ENCODE peak calls at places on chromosomes 4 and X, in eight cellular contexts. One of them, this sample, is unnamed.

GRCh38 chr4:106864231-106864630 is 171.9 kb downstream of the DKK2 start:
- DNase-seq in GM13976: no peak
- DNase-seq in C1 segment of cervical spinal cord: no peak
- DNase-seq in stimulated activated CD4-positive, alpha-beta T cell treated with anti-CD3 and anti-CD28 coated beads, Interleukin-15, amount 100 ng/mL, for 1 hour: no peak
- DNase-seq in B cell: no peak
- DNase-seq in heart left ventricle: no peak
- DNase-seq in NCI-H2081: no peak
- DNase-seq in neural crest cell: no peak
- DNase-seq in this sample: no peak

GRCh38 chrX:46819136-46819535 is 17.7 kb upstream of the RP2 start:
- DNase-seq in GM13976: no peak
- DNase-seq in C1 segment of cervical spinal cord: no peak
- DNase-seq in stimulated activated CD4-positive, alpha-beta T cell treated with anti-CD3 and anti-CD28 coated beads, Interleukin-15, amount 100 ng/mL, for 1 hour: no peak
- DNase-seq in B cell: no peak
- DNase-seq in heart left ventricle: no peak
- DNase-seq in NCI-H2081: no peak
- DNase-seq in neural crest cell: no peak
- DNase-seq in this sample: no peak

GRCh38 chr4:8672486-8672885 is 79.9 kb downstream of the CPZ start:
- DNase-seq in GM13976: no peak
- DNase-seq in C1 segment of cervical spinal cord: no peak
- DNase-seq in stimulated activated CD4-positive, alpha-beta T cell treated with anti-CD3 and anti-CD28 coated beads, Interleukin-15, amount 100 ng/mL, for 1 hour: no peak
- DNase-seq in B cell: no peak
- DNase-seq in heart left ventricle: no peak
- DNase-seq in NCI-H2081: no peak
- DNase-seq in neural crest cell: no peak
- DNase-seq in this sample: no peak

GRCh38 chr4:27272264-27272663 is 411.6 kb downstream of the STIM2 start:
- DNase-seq in GM13976: no peak
- DNase-seq in C1 segment of cervical spinal cord: no peak
- DNase-seq in stimulated activated CD4-positive, alpha-beta T cell treated with anti-CD3 and anti-CD28 coated beads, Interleukin-15, amount 100 ng/mL, for 1 hour: no peak
- DNase-seq in B cell: no peak
- DNase-seq in heart left ventricle: no peak
- DNase-seq in NCI-H2081: peak
- DNase-seq in neural crest cell: no peak
- DNase-seq in this sample: no peak

GRCh38 chr4:142566780-142567179 is 279.3 kb downstream of the INPP4B start:
- DNase-seq in GM13976: no peak
- DNase-seq in C1 segment of cervical spinal cord: no peak
- DNase-seq in stimulated activated CD4-positive, alpha-beta T cell treated with anti-CD3 and anti-CD28 coated beads, Interleukin-15, amount 100 ng/mL, for 1 hour: no peak
- DNase-seq in B cell: no peak
- DNase-seq in heart left ventricle: no peak
- DNase-seq in NCI-H2081: no peak
- DNase-seq in neural crest cell: no peak
- DNase-seq in this sample: no peak

GRCh38 chr4:165502919-165503907 is 124.4 kb downstream of the CPE start:
- DNase-seq in GM13976: peak
- DNase-seq in C1 segment of cervical spinal cord: no peak
- DNase-seq in stimulated activated CD4-positive, alpha-beta T cell treated with anti-CD3 and anti-CD28 coated beads, Interleukin-15, amount 100 ng/mL, for 1 hour: no peak
- DNase-seq in B cell: no peak
- DNase-seq in heart left ventricle: no peak
- DNase-seq in NCI-H2081: no peak
- DNase-seq in neural crest cell: no peak
- DNase-seq in this sample: no peak

GRCh38 chr4:83873996-83874395 is 338.1 kb downstream of the GPAT3 start:
- DNase-seq in GM13976: no peak
- DNase-seq in C1 segment of cervical spinal cord: no peak
- DNase-seq in stimulated activated CD4-positive, alpha-beta T cell treated with anti-CD3 and anti-CD28 coated beads, Interleukin-15, amount 100 ng/mL, for 1 hour: no peak
- DNase-seq in B cell: no peak
- DNase-seq in heart left ventricle: no peak
- DNase-seq in NCI-H2081: no peak
- DNase-seq in neural crest cell: no peak
- DNase-seq in this sample: no peak

GRCh38 chrX:154097003-154097596 is 417 bp downstream of the MECP2 start:
- DNase-seq in GM13976: peak
- DNase-seq in C1 segment of cervical spinal cord: peak
- DNase-seq in stimulated activated CD4-positive, alpha-beta T cell treated with anti-CD3 and anti-CD28 coated beads, Interleukin-15, amount 100 ng/mL, for 1 hour: peak
- DNase-seq in B cell: peak
- DNase-seq in heart left ventricle: peak
- DNase-seq in NCI-H2081: peak
- DNase-seq in neural crest cell: peak
- DNase-seq in this sample: peak

GRCh38 chr4:140047017-140047640 is 106.9 kb downstream of the MAML3 start:
- DNase-seq in GM13976: no peak
- DNase-seq in C1 segment of cervical spinal cord: no peak
- DNase-seq in stimulated activated CD4-positive, alpha-beta T cell treated with anti-CD3 and anti-CD28 coated beads, Interleukin-15, amount 100 ng/mL, for 1 hour: no peak
- DNase-seq in B cell: no peak
- DNase-seq in heart left ventricle: peak
- DNase-seq in NCI-H2081: no peak
- DNase-seq in neural crest cell: no peak
- DNase-seq in this sample: peak

GRCh38 chrX:69158166-69159040 is 6.8 kb downstream of the PJA1 start:
- DNase-seq in GM13976: peak
- DNase-seq in C1 segment of cervical spinal cord: no peak
- DNase-seq in stimulated activated CD4-positive, alpha-beta T cell treated with anti-CD3 and anti-CD28 coated beads, Interleukin-15, amount 100 ng/mL, for 1 hour: peak
- DNase-seq in B cell: no peak
- DNase-seq in heart left ventricle: peak
- DNase-seq in NCI-H2081: peak
- DNase-seq in neural crest cell: no peak
- DNase-seq in this sample: peak

GRCh38 chr4:8211737-8212581 is 12.9 kb downstream of the SH3TC1 start:
- DNase-seq in GM13976: no peak
- DNase-seq in C1 segment of cervical spinal cord: no peak
- DNase-seq in stimulated activated CD4-positive, alpha-beta T cell treated with anti-CD3 and anti-CD28 coated beads, Interleukin-15, amount 100 ng/mL, for 1 hour: no peak
- DNase-seq in B cell: no peak
- DNase-seq in heart left ventricle: no peak
- DNase-seq in NCI-H2081: no peak
- DNase-seq in neural crest cell: no peak
- DNase-seq in this sample: no peak

GRCh38 chr4:3410401-3411135 is 31.2 kb upstream of the HGFAC start:
- DNase-seq in GM13976: no peak
- DNase-seq in C1 segment of cervical spinal cord: no peak
- DNase-seq in stimulated activated CD4-positive, alpha-beta T cell treated with anti-CD3 and anti-CD28 coated beads, Interleukin-15, amount 100 ng/mL, for 1 hour: no peak
- DNase-seq in B cell: no peak
- DNase-seq in heart left ventricle: no peak
- DNase-seq in NCI-H2081: no peak
- DNase-seq in neural crest cell: no peak
- DNase-seq in this sample: no peak

GRCh38 chrX:80808160-80808735 is 1.4 kb downstream of the BRWD3 start:
- DNase-seq in GM13976: peak
- DNase-seq in C1 segment of cervical spinal cord: peak
- DNase-seq in stimulated activated CD4-positive, alpha-beta T cell treated with anti-CD3 and anti-CD28 coated beads, Interleukin-15, amount 100 ng/mL, for 1 hour: peak
- DNase-seq in B cell: peak
- DNase-seq in heart left ventricle: peak
- DNase-seq in NCI-H2081: peak
- DNase-seq in neural crest cell: peak
- DNase-seq in this sample: peak

GRCh38 chr4:6182390-6183280 is 17.7 kb downstream of the JAKMIP1 start:
- DNase-seq in GM13976: no peak
- DNase-seq in C1 segment of cervical spinal cord: no peak
- DNase-seq in stimulated activated CD4-positive, alpha-beta T cell treated with anti-CD3 and anti-CD28 coated beads, Interleukin-15, amount 100 ng/mL, for 1 hour: no peak
- DNase-seq in B cell: no peak
- DNase-seq in heart left ventricle: no peak
- DNase-seq in NCI-H2081: no peak
- DNase-seq in neural crest cell: no peak
- DNase-seq in this sample: no peak

GRCh38 chr4:23737571-23737970 is 152.3 kb downstream of the PPARGC1A start:
- DNase-seq in GM13976: no peak
- DNase-seq in C1 segment of cervical spinal cord: no peak
- DNase-seq in stimulated activated CD4-positive, alpha-beta T cell treated with anti-CD3 and anti-CD28 coated beads, Interleukin-15, amount 100 ng/mL, for 1 hour: no peak
- DNase-seq in B cell: no peak
- DNase-seq in heart left ventricle: no peak
- DNase-seq in NCI-H2081: no peak
- DNase-seq in neural crest cell: no peak
- DNase-seq in this sample: no peak

GRCh38 chr4:47824844-47825243 is 13.0 kb downstream of the CORIN start:
- DNase-seq in GM13976: peak
- DNase-seq in C1 segment of cervical spinal cord: no peak
- DNase-seq in stimulated activated CD4-positive, alpha-beta T cell treated with anti-CD3 and anti-CD28 coated beads, Interleukin-15, amount 100 ng/mL, for 1 hour: no peak
- DNase-seq in B cell: no peak
- DNase-seq in heart left ventricle: peak
- DNase-seq in NCI-H2081: no peak
- DNase-seq in neural crest cell: no peak
- DNase-seq in this sample: no peak

GRCh38 chr4:43325220-43325967 is 432.9 kb downstream of the GRXCR1 start:
- DNase-seq in GM13976: peak
- DNase-seq in C1 segment of cervical spinal cord: no peak
- DNase-seq in stimulated activated CD4-positive, alpha-beta T cell treated with anti-CD3 and anti-CD28 coated beads, Interleukin-15, amount 100 ng/mL, for 1 hour: no peak
- DNase-seq in B cell: no peak
- DNase-seq in heart left ventricle: no peak
- DNase-seq in NCI-H2081: no peak
- DNase-seq in neural crest cell: no peak
- DNase-seq in this sample: no peak

GRCh38 chr4:53014368-53014767 is 152.3 kb downstream of the RASL11B start:
- DNase-seq in GM13976: no peak
- DNase-seq in C1 segment of cervical spinal cord: no peak
- DNase-seq in stimulated activated CD4-positive, alpha-beta T cell treated with anti-CD3 and anti-CD28 coated beads, Interleukin-15, amount 100 ng/mL, for 1 hour: no peak
- DNase-seq in B cell: no peak
- DNase-seq in heart left ventricle: no peak
- DNase-seq in NCI-H2081: no peak
- DNase-seq in neural crest cell: no peak
- DNase-seq in this sample: peak

GRCh38 chr4:152704788-152705187 is 25.0 kb upstream of the TMEM154 start:
- DNase-seq in GM13976: no peak
- DNase-seq in C1 segment of cervical spinal cord: no peak
- DNase-seq in stimulated activated CD4-positive, alpha-beta T cell treated with anti-CD3 and anti-CD28 coated beads, Interleukin-15, amount 100 ng/mL, for 1 hour: no peak
- DNase-seq in B cell: no peak
- DNase-seq in heart left ventricle: no peak
- DNase-seq in NCI-H2081: no peak
- DNase-seq in neural crest cell: no peak
- DNase-seq in this sample: no peak

GRCh38 chr4:54228563-54229501 is at the start of gene PDGFRA:
- DNase-seq in GM13976: no peak
- DNase-seq in C1 segment of cervical spinal cord: no peak
- DNase-seq in stimulated activated CD4-positive, alpha-beta T cell treated with anti-CD3 and anti-CD28 coated beads, Interleukin-15, amount 100 ng/mL, for 1 hour: no peak
- DNase-seq in B cell: no peak
- DNase-seq in heart left ventricle: peak
- DNase-seq in NCI-H2081: peak
- DNase-seq in neural crest cell: no peak
- DNase-seq in this sample: peak

GRCh38 chr4:78510681-78511080 is 40.9 kb upstream of the ANXA3 start:
- DNase-seq in GM13976: no peak
- DNase-seq in C1 segment of cervical spinal cord: no peak
- DNase-seq in stimulated activated CD4-positive, alpha-beta T cell treated with anti-CD3 and anti-CD28 coated beads, Interleukin-15, amount 100 ng/mL, for 1 hour: no peak
- DNase-seq in B cell: no peak
- DNase-seq in heart left ventricle: no peak
- DNase-seq in NCI-H2081: no peak
- DNase-seq in neural crest cell: no peak
- DNase-seq in this sample: no peak

GRCh38 chrX:12771445-12772069 is 19.7 kb upstream of the PRPS2 start:
- DNase-seq in GM13976: peak
- DNase-seq in C1 segment of cervical spinal cord: no peak
- DNase-seq in stimulated activated CD4-positive, alpha-beta T cell treated with anti-CD3 and anti-CD28 coated beads, Interleukin-15, amount 100 ng/mL, for 1 hour: peak
- DNase-seq in B cell: peak
- DNase-seq in heart left ventricle: peak
- DNase-seq in NCI-H2081: no peak
- DNase-seq in neural crest cell: peak
- DNase-seq in this sample: peak

GRCh38 chr4:167218022-167218608 is 16.2 kb downstream of the SPOCK3 start:
- DNase-seq in GM13976: no peak
- DNase-seq in C1 segment of cervical spinal cord: no peak
- DNase-seq in stimulated activated CD4-positive, alpha-beta T cell treated with anti-CD3 and anti-CD28 coated beads, Interleukin-15, amount 100 ng/mL, for 1 hour: no peak
- DNase-seq in B cell: no peak
- DNase-seq in heart left ventricle: no peak
- DNase-seq in NCI-H2081: peak
- DNase-seq in neural crest cell: no peak
- DNase-seq in this sample: no peak

GRCh38 chrX:46573896-46574336 is 351 bp downstream of the CHST7 start:
- DNase-seq in GM13976: peak
- DNase-seq in C1 segment of cervical spinal cord: no peak
- DNase-seq in stimulated activated CD4-positive, alpha-beta T cell treated with anti-CD3 and anti-CD28 coated beads, Interleukin-15, amount 100 ng/mL, for 1 hour: peak
- DNase-seq in B cell: peak
- DNase-seq in heart left ventricle: peak
- DNase-seq in NCI-H2081: peak
- DNase-seq in neural crest cell: peak
- DNase-seq in this sample: peak

GRCh38 chrX:10854594-10854993 is 234.2 kb upstream of the MID1 start:
- DNase-seq in GM13976: no peak
- DNase-seq in C1 segment of cervical spinal cord: no peak
- DNase-seq in stimulated activated CD4-positive, alpha-beta T cell treated with anti-CD3 and anti-CD28 coated beads, Interleukin-15, amount 100 ng/mL, for 1 hour: no peak
- DNase-seq in B cell: no peak
- DNase-seq in heart left ventricle: no peak
- DNase-seq in NCI-H2081: no peak
- DNase-seq in neural crest cell: no peak
- DNase-seq in this sample: no peak

GRCh38 chr4:17787315-17787714 is 5.9 kb upstream of the FAM184B start:
- DNase-seq in GM13976: no peak
- DNase-seq in C1 segment of cervical spinal cord: no peak
- DNase-seq in stimulated activated CD4-positive, alpha-beta T cell treated with anti-CD3 and anti-CD28 coated beads, Interleukin-15, amount 100 ng/mL, for 1 hour: no peak
- DNase-seq in B cell: no peak
- DNase-seq in heart left ventricle: no peak
- DNase-seq in NCI-H2081: no peak
- DNase-seq in neural crest cell: no peak
- DNase-seq in this sample: no peak

GRCh38 chrX:113287761-113288160 is 447.1 kb upstream of the AMOT start:
- DNase-seq in GM13976: no peak
- DNase-seq in C1 segment of cervical spinal cord: no peak
- DNase-seq in stimulated activated CD4-positive, alpha-beta T cell treated with anti-CD3 and anti-CD28 coated beads, Interleukin-15, amount 100 ng/mL, for 1 hour: no peak
- DNase-seq in B cell: no peak
- DNase-seq in heart left ventricle: no peak
- DNase-seq in NCI-H2081: no peak
- DNase-seq in neural crest cell: no peak
- DNase-seq in this sample: no peak

GRCh38 chr4:172938870-172939269 is 229.7 kb upstream of the GALNT7 start:
- DNase-seq in GM13976: no peak
- DNase-seq in C1 segment of cervical spinal cord: no peak
- DNase-seq in stimulated activated CD4-positive, alpha-beta T cell treated with anti-CD3 and anti-CD28 coated beads, Interleukin-15, amount 100 ng/mL, for 1 hour: no peak
- DNase-seq in B cell: no peak
- DNase-seq in heart left ventricle: no peak
- DNase-seq in NCI-H2081: no peak
- DNase-seq in neural crest cell: no peak
- DNase-seq in this sample: no peak

GRCh38 chr4:52588097-52588496 is 71.0 kb downstream of the USP46 start:
- DNase-seq in GM13976: peak
- DNase-seq in C1 segment of cervical spinal cord: peak
- DNase-seq in stimulated activated CD4-positive, alpha-beta T cell treated with anti-CD3 and anti-CD28 coated beads, Interleukin-15, amount 100 ng/mL, for 1 hour: no peak
- DNase-seq in B cell: no peak
- DNase-seq in heart left ventricle: peak
- DNase-seq in NCI-H2081: peak
- DNase-seq in neural crest cell: peak
- DNase-seq in this sample: peak

GRCh38 chr4:80610845-80611244 is 275.3 kb downstream of the CFAP299 start:
- DNase-seq in GM13976: no peak
- DNase-seq in C1 segment of cervical spinal cord: no peak
- DNase-seq in stimulated activated CD4-positive, alpha-beta T cell treated with anti-CD3 and anti-CD28 coated beads, Interleukin-15, amount 100 ng/mL, for 1 hour: no peak
- DNase-seq in B cell: peak
- DNase-seq in heart left ventricle: no peak
- DNase-seq in NCI-H2081: no peak
- DNase-seq in neural crest cell: no peak
- DNase-seq in this sample: no peak

GRCh38 chr4:155544547-155544946 is 122.1 kb upstream of the GUCY1A1 start:
- DNase-seq in GM13976: no peak
- DNase-seq in C1 segment of cervical spinal cord: no peak
- DNase-seq in stimulated activated CD4-positive, alpha-beta T cell treated with anti-CD3 and anti-CD28 coated beads, Interleukin-15, amount 100 ng/mL, for 1 hour: no peak
- DNase-seq in B cell: no peak
- DNase-seq in heart left ventricle: peak
- DNase-seq in NCI-H2081: no peak
- DNase-seq in neural crest cell: no peak
- DNase-seq in this sample: no peak

GRCh38 chr4:163679189-163679588 is 184.7 kb downstream of the TMA16 start:
- DNase-seq in GM13976: peak
- DNase-seq in C1 segment of cervical spinal cord: no peak
- DNase-seq in stimulated activated CD4-positive, alpha-beta T cell treated with anti-CD3 and anti-CD28 coated beads, Interleukin-15, amount 100 ng/mL, for 1 hour: no peak
- DNase-seq in B cell: no peak
- DNase-seq in heart left ventricle: no peak
- DNase-seq in NCI-H2081: no peak
- DNase-seq in neural crest cell: no peak
- DNase-seq in this sample: no peak

GRCh38 chr4:155371432-155372043 is 5.2 kb downstream of the MAP9 start:
- DNase-seq in GM13976: no peak
- DNase-seq in C1 segment of cervical spinal cord: no peak
- DNase-seq in stimulated activated CD4-positive, alpha-beta T cell treated with anti-CD3 and anti-CD28 coated beads, Interleukin-15, amount 100 ng/mL, for 1 hour: no peak
- DNase-seq in B cell: no peak
- DNase-seq in heart left ventricle: no peak
- DNase-seq in NCI-H2081: peak
- DNase-seq in neural crest cell: no peak
- DNase-seq in this sample: no peak

GRCh38 chr4:172104534-172104933 is 291.3 kb downstream of the GALNTL6 start:
- DNase-seq in GM13976: no peak
- DNase-seq in C1 segment of cervical spinal cord: no peak
- DNase-seq in stimulated activated CD4-positive, alpha-beta T cell treated with anti-CD3 and anti-CD28 coated beads, Interleukin-15, amount 100 ng/mL, for 1 hour: no peak
- DNase-seq in B cell: no peak
- DNase-seq in heart left ventricle: no peak
- DNase-seq in NCI-H2081: no peak
- DNase-seq in neural crest cell: no peak
- DNase-seq in this sample: no peak

This sample was measured in body of pancreas.